ENCODE peak calls at places on chromosomes 3 and 15, in six cellular contexts. B, I, G, L, F and Z are unnamed samples. For H3K4me1, the result is how much of the 10 kb centered on the place peaks cover.

GRCh38 chr3:47283596-47284364 is 1.0 kb downstream of the KLHL18 start:
- DNase-seq in B (peak), I (peak), G (no peak), L (no peak), F (no peak), Z (peak)

GRCh38 chr3:183117046-183117445 is 17.8 kb upstream of the MCCC1 start:
- DNase-seq in B (no peak), I (peak), G (no peak), L (no peak), F (no peak), Z (no peak)

GRCh38 chr15:38992541-38993334 is 428.1 kb upstream of the RASGRP1 start:
- DNase-seq in B (no peak), I (no peak), G (no peak), L (peak), F (no peak), Z (no peak)

GRCh38 chr3:157154563-157155333 is 5.2 kb downstream of the CCNL1 start:
- DNase-seq in B (no peak), I (no peak), G (no peak), L (no peak), F (no peak), Z (no peak)

GRCh38 chr3:33652736-33653135 is 65.3 kb downstream of the CLASP2 start:
- DNase-seq in B (no peak), I (no peak), G (no peak), L (no peak), F (no peak), Z (no peak)

GRCh38 chr15:48928877-48929538 is 34.7 kb downstream of the SHC4 start:
- DNase-seq in B (no peak), I (peak), G (no peak), L (no peak), F (no peak), Z (no peak)

GRCh38 chr15:82043130-82043673 is 2.6 kb downstream of the MEX3B start:
- DNase-seq in B (peak), I (no peak), G (no peak), L (no peak), F (peak), Z (no peak)

GRCh38 chr3:192467230-192468186 is 259.8 kb downstream of the FGF12 start:
- DNase-seq in B (peak), I (peak), G (peak), L (peak), F (peak), Z (no peak)

GRCh38 chr3:168071535-168071934 is 24.2 kb downstream of the GOLIM4 start:
- DNase-seq in B (no peak), I (peak), G (no peak), L (peak), F (no peak), Z (no peak)
- H3K4me3 ChIP-seq in B (no peak), I (no peak), G (no peak), L (no peak), F (no peak), Z (no peak)

GRCh38 chr3:49805884-49806701 is 3.0 kb downstream of the INKA1 start:
- DNase-seq in B (peak), I (no peak), G (peak), L (peak), F (peak), Z (peak)
- H3K27ac ChIP-seq in B (peak), I (no peak), G (peak), L (peak), F (peak), Z (peak)

GRCh38 chr3:136162322-136162721 is 33.8 kb downstream of the MSL2 start:
- DNase-seq in B (no peak), I (no peak), G (no peak), L (no peak), F (no peak), Z (no peak)

DNA sequence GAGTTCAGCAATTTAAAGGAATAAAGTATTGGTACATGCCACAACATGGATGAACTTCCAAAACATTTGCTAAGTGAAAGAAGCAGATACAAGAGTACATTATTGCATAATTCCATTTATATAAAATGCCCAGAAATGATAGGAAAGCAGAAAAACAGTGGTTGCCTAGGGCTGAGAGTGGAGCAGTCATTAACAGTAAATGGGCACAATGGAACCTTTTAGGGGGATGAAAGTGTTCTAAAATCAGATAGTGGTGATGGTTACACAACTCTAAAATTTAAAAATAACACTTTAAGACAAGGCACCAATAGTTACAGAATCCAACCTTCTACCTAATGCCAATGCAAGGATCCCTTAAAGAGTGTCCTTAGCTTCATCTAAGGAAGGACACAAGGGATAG is 34.6 kb downstream of the MSL2 start:
- DNase-seq in B (no peak), I (no peak), G (no peak), L (peak), F (no peak), Z (no peak)
- H3K4me1 ChIP-seq in B (half or more), I (under half), G (half or more), L (under half), F (under half), Z (under half)

GRCh38 chr3:135145581-135145980 is 350.5 kb downstream of the EPHB1 start:
- DNase-seq in B (no peak), I (no peak), G (no peak), L (no peak), F (no peak), Z (no peak)
- H3K4me3 ChIP-seq in B (no peak), I (no peak), G (no peak), L (no peak), F (no peak), Z (no peak)

GRCh38 chr15:100158368-100158767 is 183.4 kb downstream of the ADAMTS17 start:
- DNase-seq in B (no peak), I (no peak), G (no peak), L (no peak), F (no peak), Z (no peak)

GRCh38 chr15:100156201-100156600 is 185.6 kb downstream of the ADAMTS17 start:
- DNase-seq in B (no peak), I (no peak), G (no peak), L (no peak), F (no peak), Z (no peak)

GRCh38 chr15:100152463-100152862 is 189.3 kb downstream of the ADAMTS17 start:
- DNase-seq in B (no peak), I (no peak), G (no peak), L (no peak), F (no peak), Z (no peak)

GRCh38 chr15:100150906-100151305 is 190.9 kb downstream of the ADAMTS17 start:
- DNase-seq in B (no peak), I (no peak), G (no peak), L (no peak), F (no peak), Z (no peak)

GRCh38 chr15:100154338-100154737 is 187.4 kb downstream of the ADAMTS17 start:
- DNase-seq in B (no peak), I (no peak), G (no peak), L (no peak), F (no peak), Z (no peak)
- H3K27ac ChIP-seq in B (no peak), I (no peak), G (no peak), L (no peak), F (no peak), Z (no peak)

GRCh38 chr3:51390186-51390585 is 899 bp upstream of the RBM15B start:
- DNase-seq in B (no peak), I (no peak), G (no peak), L (no peak), F (no peak), Z (no peak)
- H3K4me1 ChIP-seq in B (half or more), I (half or more), G (half or more), L (under half), F (under half), Z (half or more)

DNA sequence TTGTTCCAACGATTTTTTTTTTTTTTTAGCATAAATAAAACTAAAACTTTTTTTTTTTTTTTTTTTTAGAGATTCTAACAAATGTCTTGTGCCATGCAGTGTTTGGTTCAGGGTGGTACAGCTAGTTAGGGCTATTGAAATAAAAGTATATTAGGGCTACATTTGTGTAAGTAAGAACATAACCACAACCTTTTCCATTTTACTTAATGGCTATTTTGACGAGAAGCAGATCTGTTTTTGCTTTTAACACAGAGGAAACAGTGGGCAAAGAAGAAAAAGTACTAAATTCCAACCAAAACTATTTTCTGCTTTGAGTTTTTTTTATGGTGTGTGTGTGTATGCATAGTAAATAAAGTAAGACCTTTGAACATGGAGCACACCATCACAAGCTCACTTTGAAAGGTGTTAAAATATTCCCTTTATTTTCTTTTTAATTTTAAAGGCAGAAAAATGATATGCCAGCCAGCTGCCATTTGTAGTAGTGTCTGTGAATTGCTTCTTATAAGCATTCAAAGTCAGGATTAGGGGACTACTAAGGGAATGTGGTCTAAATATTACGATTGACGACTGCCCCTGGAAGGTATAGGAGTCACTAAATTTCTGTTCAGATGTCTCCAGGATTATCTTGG is 3.0 kb downstream of the RARB start:
- DNase-seq in B (no peak), I (peak), G (no peak), L (peak), F (no peak), Z (no peak)
- H3K4me3 ChIP-seq in B (peak), I (no peak), G (peak), L (peak), F (peak), Z (no peak)

GRCh38 chr3:152556731-152557254 is 278.1 kb upstream of the P2RY1 start:
- DNase-seq in B (no peak), I (peak), G (peak), L (peak), F (no peak), Z (no peak)

GRCh38 chr3:152557302-152557999 is 277.5 kb upstream of the P2RY1 start:
- DNase-seq in B (no peak), I (no peak), G (no peak), L (no peak), F (no peak), Z (no peak)

GRCh38 chr3:152559246-152559645 is 275.7 kb upstream of the P2RY1 start:
- DNase-seq in B (no peak), I (no peak), G (no peak), L (no peak), F (no peak), Z (no peak)

GRCh38 chr3:152558386-152558785 is 276.5 kb upstream of the P2RY1 start:
- DNase-seq in B (no peak), I (no peak), G (no peak), L (no peak), F (no peak), Z (no peak)

DNA sequence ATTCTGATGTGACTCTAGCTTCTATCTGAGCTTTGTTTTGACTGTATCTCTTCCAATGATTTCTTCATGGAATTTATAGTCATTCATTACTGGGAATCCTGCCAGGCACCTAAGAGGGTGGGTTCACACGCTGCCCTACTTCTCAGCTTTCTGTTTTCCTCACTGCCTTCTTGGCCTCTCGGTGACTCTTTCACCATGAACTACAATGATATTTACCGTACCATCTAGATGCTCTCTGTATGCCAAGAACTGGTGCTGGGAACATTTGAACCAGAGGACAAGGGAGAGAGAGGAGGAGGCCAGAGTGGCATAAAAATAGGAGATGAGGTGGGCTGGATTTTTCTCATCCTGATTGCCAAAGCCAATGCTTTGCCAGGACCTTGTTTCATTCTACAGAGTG is 280.0 kb upstream of the P2RY1 start:
- DNase-seq in B (no peak), I (no peak), G (peak), L (peak), F (no peak), Z (no peak)
- H3K27ac ChIP-seq in B (no peak), I (no peak), G (peak), L (no peak), F (peak), Z (no peak)

GRCh38 chr3:125431391-125431790 is 56.3 kb upstream of the ZNF148 start:
- DNase-seq in B (no peak), I (no peak), G (no peak), L (peak), F (no peak), Z (no peak)
- H3K4me1 ChIP-seq in B (under half), I (under half), G (under half), L (under half), F (under half), Z (under half)

GRCh38 chr3:141303481-141304223 is 64.7 kb upstream of the ZBTB38 start:
- DNase-seq in B (no peak), I (peak), G (peak), L (peak), F (no peak), Z (peak)
- H3K4me3 ChIP-seq in B (no peak), I (no peak), G (no peak), L (no peak), F (no peak), Z (no peak)